ENCODE peak calls at places on chromosomes 13 and 19, in eight cellular contexts. V is fibroblast of the conjunctiva, E is RWPE1, R is T-helper 22 cell, B is NCI-H187, Z is T-helper 1 cell, D is AG04450, N is GM12892. W is an unnamed sample.

GRCh38 chr19:17579523-17580244 is 24.2 kb downstream of the COLGALT1 start:
- DNase-seq in V (peak), E (peak), R (no peak), B (peak), Z (no peak), D (no peak), N (peak), W (peak)

GRCh38 chr19:12800873-12801465 is 631 bp downstream of the PRDX2 start:
- DNase-seq in V (no peak), E (no peak), R (no peak), B (no peak), Z (no peak), D (no peak), N (no peak), W (peak)

GRCh38 chr13:101757446-101758039 is 305.1 kb downstream of the ITGBL1 start:
- DNase-seq in V (peak), E (peak), R (no peak), B (peak), Z (no peak), D (no peak), N (peak), W (no peak)

GRCh38 chr19:6769006-6769637 is 1.9 kb upstream of the SH2D3A start:
- DNase-seq in V (no peak), E (no peak), R (no peak), B (no peak), Z (no peak), D (no peak), N (no peak), W (peak)

GRCh38 chr13:110541526-110541920 is 20.0 kb downstream of the RAB20 start:
- DNase-seq in V (no peak), E (no peak), R (no peak), B (no peak), Z (no peak), D (no peak), N (no peak), W (no peak)

GRCh38 chr13:99066219-99066618 is 88.4 kb upstream of the DOCK9 start:
- DNase-seq in V (no peak), E (no peak), R (no peak), B (no peak), Z (no peak), D (no peak), N (no peak), W (no peak)

GRCh38 chr19:50198431-50199253 is 4.8 kb upstream of the MYH14 start:
- DNase-seq in V (no peak), E (no peak), R (no peak), B (no peak), Z (no peak), D (no peak), N (no peak), W (no peak)

GRCh38 chr13:87087741-87088140 is 583.4 kb upstream of the SLITRK5 start:
- DNase-seq in V (no peak), E (no peak), R (no peak), B (no peak), Z (no peak), D (no peak), N (no peak), W (no peak)

GRCh38 chr19:872266-872951 is 12.9 kb downstream of the CFD start:
- DNase-seq in V (peak), E (peak), R (peak), B (no peak), Z (peak), D (no peak), N (peak), W (peak)

GRCh38 chr13:106540613-106541012 is 5.2 kb upstream of the EFNB2 start:
- DNase-seq in V (no peak), E (no peak), R (no peak), B (no peak), Z (no peak), D (no peak), N (no peak), W (no peak)

GRCh38 chr13:41588899-41589298 is 131.5 kb downstream of the RGCC start:
- DNase-seq in V (peak), E (peak), R (no peak), B (no peak), Z (no peak), D (peak), N (no peak), W (no peak)

GRCh38 chr13:93318538-93318937 is 91.9 kb downstream of the GPC6 start:
- DNase-seq in V (no peak), E (no peak), R (no peak), B (no peak), Z (no peak), D (no peak), N (no peak), W (no peak)

GRCh38 chr19:18070181-18070580 is 16.6 kb downstream of the IL12RB1 start:
- DNase-seq in V (no peak), E (no peak), R (no peak), B (no peak), Z (no peak), D (no peak), N (no peak), W (no peak)

GRCh38 chr13:49063526-49063925 is 87.8 kb downstream of the FNDC3A start:
- DNase-seq in V (no peak), E (peak), R (no peak), B (no peak), Z (no peak), D (no peak), N (no peak), W (no peak)

GRCh38 chr13:72726721-72727416 is 560 bp downstream of the MZT1 start:
- DNase-seq in V (no peak), E (peak), R (peak), B (peak), Z (peak), D (no peak), N (peak), W (peak)

GRCh38 chr13:110524484-110525254 is 36.9 kb downstream of the RAB20 start:
- DNase-seq in V (no peak), E (peak), R (no peak), B (peak), Z (no peak), D (no peak), N (no peak), W (no peak)

GRCh38 chr19:6589711-6590457 is 1.1 kb downstream of the CD70 start:
- DNase-seq in V (no peak), E (no peak), R (no peak), B (no peak), Z (no peak), D (no peak), N (no peak), W (no peak)

GRCh38 chr13:79935121-79935520 is 405.8 kb downstream of the SPRY2 start:
- DNase-seq in V (no peak), E (no peak), R (no peak), B (no peak), Z (no peak), D (no peak), N (no peak), W (no peak)

GRCh38 chr13:80430561-80430960 is 89.6 kb upstream of the SPRY2 start:
- DNase-seq in V (no peak), E (no peak), R (no peak), B (no peak), Z (no peak), D (no peak), N (no peak), W (no peak)

GRCh38 chr13:97335488-97336134 is 98.4 kb upstream of the RAP2A start:
- DNase-seq in V (no peak), E (no peak), R (no peak), B (no peak), Z (no peak), D (no peak), N (no peak), W (no peak)

GRCh38 chr19:33407716-33408115 is 34.2 kb downstream of the CEBPG start:
- DNase-seq in V (no peak), E (no peak), R (no peak), B (no peak), Z (no peak), D (no peak), N (no peak), W (no peak)

GRCh38 chr19:49073514-49074378 is 1.2 kb upstream of the KCNA7 start:
- DNase-seq in V (no peak), E (no peak), R (no peak), B (no peak), Z (no peak), D (no peak), N (no peak), W (peak)

GRCh38 chr19:3161453-3161852 is 17.1 kb upstream of the S1PR4 start:
- DNase-seq in V (no peak), E (peak), R (no peak), B (no peak), Z (no peak), D (no peak), N (no peak), W (no peak)

GRCh38 chr19:10587022-10587838 is at the start of gene AP1M2:
- DNase-seq in V (no peak), E (no peak), R (no peak), B (peak), Z (no peak), D (no peak), N (no peak), W (no peak)

GRCh38 chr13:55517312-55517711 is 1623.4 kb upstream of the PRR20A start:
- DNase-seq in V (no peak), E (no peak), R (no peak), B (no peak), Z (no peak), D (no peak), N (no peak), W (no peak)

GRCh38 chr19:47456721-47457478 is 14.8 kb downstream of the SLC8A2 start:
- DNase-seq in V (no peak), E (no peak), R (no peak), B (no peak), Z (no peak), D (no peak), N (no peak), W (no peak)

GRCh38 chr13:20182231-20182846 is 10.4 kb downstream of the GJB2 start:
- DNase-seq in V (peak), E (peak), R (no peak), B (peak), Z (no peak), D (peak), N (peak), W (peak)

GRCh38 chr13:80047406-80047805 is 293.5 kb downstream of the SPRY2 start:
- DNase-seq in V (no peak), E (no peak), R (no peak), B (no peak), Z (no peak), D (peak), N (no peak), W (peak)

GRCh38 chr13:102597029-102598015 is 536 bp downstream of the TPP2 start:
- DNase-seq in V (no peak), E (no peak), R (no peak), B (no peak), Z (no peak), D (no peak), N (peak), W (peak)

GRCh38 chr19:10420444-10421239 is at the start of gene PDE4A:
- DNase-seq in V (no peak), E (no peak), R (no peak), B (no peak), Z (no peak), D (no peak), N (no peak), W (peak)

GRCh38 chr13:92640936-92641335 is 585.7 kb upstream of the GPC6 start:
- DNase-seq in V (no peak), E (no peak), R (no peak), B (no peak), Z (no peak), D (no peak), N (no peak), W (no peak)

GRCh38 chr19:6521718-6522646 is 8.8 kb upstream of the TNFSF9 start:
- DNase-seq in V (no peak), E (no peak), R (peak), B (no peak), Z (peak), D (no peak), N (peak), W (peak)

GRCh38 chr13:63517376-63517775 is 2101.7 kb upstream of the PCDH20 start:
- DNase-seq in V (peak), E (no peak), R (no peak), B (no peak), Z (no peak), D (peak), N (no peak), W (no peak)

GRCh38 chr19:47231215-47232054 is 436 bp upstream of the BBC3 start:
- DNase-seq in V (peak), E (peak), R (peak), B (no peak), Z (peak), D (peak), N (peak), W (peak)

GRCh38 chr19:42152285-42152684 is 20.0 kb upstream of the POU2F2 start:
- DNase-seq in V (no peak), E (no peak), R (no peak), B (no peak), Z (no peak), D (no peak), N (no peak), W (no peak)

GRCh38 chr13:95251641-95252040 is 49.6 kb downstream of the ABCC4 start:
- DNase-seq in V (no peak), E (no peak), R (no peak), B (no peak), Z (no peak), D (no peak), N (no peak), W (no peak)

GRCh38 chr19:47272448-47273312 is 2.0 kb upstream of the INAFM1 start:
- DNase-seq in V (no peak), E (no peak), R (no peak), B (no peak), Z (no peak), D (no peak), N (peak), W (no peak)

GRCh38 chr13:50989476-50989875 is 79.9 kb downstream of the RNASEH2B start:
- DNase-seq in V (no peak), E (no peak), R (no peak), B (no peak), Z (no peak), D (no peak), N (no peak), W (no peak)

GRCh38 chr19:38559428-38560401 is 58.0 kb downstream of the MAP4K1 start:
- DNase-seq in V (no peak), E (peak), R (peak), B (no peak), Z (no peak), D (no peak), N (no peak), W (no peak)